ENCODE peak calls at places on chromosome 18, in four cellular contexts. One of them, this sample, is unnamed.

GRCh38 chr18:27750014-27750413 is 426.9 kb downstream of the CDH2 start:
- DNase-seq in cardiac muscle cell: peak
- DNase-seq in endodermal cell: peak
- DNase-seq in right lobe of liver: no peak
- DNase-seq in this sample: peak

GRCh38 chr18:34709631-34710429 is at the start of gene DTNA:
- DNase-seq in cardiac muscle cell: peak
- DNase-seq in endodermal cell: no peak
- DNase-seq in right lobe of liver: no peak
- DNase-seq in this sample: no peak

GRCh38 chr18:36066731-36067117 is 635 bp downstream of the RPRD1A start:
- DNase-seq in right lobe of liver: no peak
- DNase-seq in endodermal cell: no peak
- DNase-seq in cardiac muscle cell: no peak
- DNase-seq in this sample: no peak

GRCh38 chr18:24341361-24341760 is 56.3 kb downstream of the OSBPL1A start:
- DNase-seq in right lobe of liver: no peak
- DNase-seq in cardiac muscle cell: no peak
- DNase-seq in endodermal cell: no peak
- DNase-seq in this sample: no peak

GRCh38 chr18:25111382-25112070 is 240.4 kb downstream of the ZNF521 start:
- DNase-seq in right lobe of liver: no peak
- DNase-seq in cardiac muscle cell: no peak
- DNase-seq in endodermal cell: no peak
- DNase-seq in this sample: no peak

GRCh38 chr18:26488417-26489009 is 59.8 kb downstream of the KCTD1 start:
- DNase-seq in endodermal cell: no peak
- DNase-seq in cardiac muscle cell: no peak
- DNase-seq in right lobe of liver: no peak
- DNase-seq in this sample: no peak

GRCh38 chr18:76256897-76257500 is 238.0 kb downstream of the ZNF516 start:
- DNase-seq in right lobe of liver: no peak
- DNase-seq in cardiac muscle cell: peak
- DNase-seq in endodermal cell: peak
- DNase-seq in this sample: no peak

GRCh38 chr18:14768241-14768640 is 20.3 kb downstream of the ANKRD30B start:
- DNase-seq in cardiac muscle cell: no peak
- DNase-seq in endodermal cell: no peak
- DNase-seq in right lobe of liver: no peak
- DNase-seq in this sample: no peak

GRCh38 chr18:11322716-11323115 is 173.3 kb upstream of the PIEZO2 start:
- DNase-seq in endodermal cell: peak
- DNase-seq in right lobe of liver: no peak
- DNase-seq in cardiac muscle cell: no peak
- DNase-seq in this sample: no peak

GRCh38 chr18:40473221-40473620 is 1481.8 kb upstream of the PIK3C3 start:
- DNase-seq in right lobe of liver: no peak
- DNase-seq in cardiac muscle cell: no peak
- DNase-seq in endodermal cell: no peak
- DNase-seq in this sample: no peak

GRCh38 chr18:25310045-25310444 is 41.9 kb downstream of the ZNF521 start:
- DNase-seq in right lobe of liver: no peak
- DNase-seq in endodermal cell: no peak
- DNase-seq in cardiac muscle cell: no peak
- DNase-seq in this sample: no peak

GRCh38 chr18:46414863-46415262 is 242.2 kb downstream of the LOXHD1 start:
- DNase-seq in right lobe of liver: no peak
- DNase-seq in endodermal cell: peak
- DNase-seq in cardiac muscle cell: no peak
- DNase-seq in this sample: no peak

GRCh38 chr18:69628774-69629359 is 228.2 kb downstream of the DOK6 start:
- DNase-seq in endodermal cell: no peak
- DNase-seq in cardiac muscle cell: no peak
- DNase-seq in right lobe of liver: no peak
- DNase-seq in this sample: peak

GRCh38 chr18:47184419-47185050 is 8.4 kb upstream of the IER3IP1 start:
- DNase-seq in right lobe of liver: no peak
- DNase-seq in cardiac muscle cell: no peak
- DNase-seq in endodermal cell: no peak
- DNase-seq in this sample: no peak

GRCh38 chr18:395481-396250 is 104.8 kb downstream of the COLEC12 start:
- DNase-seq in cardiac muscle cell: no peak
- DNase-seq in endodermal cell: no peak
- DNase-seq in right lobe of liver: no peak
- DNase-seq in this sample: no peak

GRCh38 chr18:21593540-21594257 is 6.8 kb downstream of the ESCO1 start:
- DNase-seq in endodermal cell: no peak
- DNase-seq in right lobe of liver: no peak
- DNase-seq in cardiac muscle cell: no peak
- DNase-seq in this sample: no peak

GRCh38 chr18:33355263-33355662 is 85.3 kb downstream of the CCDC178 start:
- DNase-seq in right lobe of liver: no peak
- DNase-seq in cardiac muscle cell: no peak
- DNase-seq in endodermal cell: no peak
- DNase-seq in this sample: no peak

GRCh38 chr18:11393486-11393885 is 215.9 kb upstream of the SLC35G4 start:
- DNase-seq in right lobe of liver: no peak
- DNase-seq in endodermal cell: peak
- DNase-seq in cardiac muscle cell: no peak
- DNase-seq in this sample: no peak

DNA sequence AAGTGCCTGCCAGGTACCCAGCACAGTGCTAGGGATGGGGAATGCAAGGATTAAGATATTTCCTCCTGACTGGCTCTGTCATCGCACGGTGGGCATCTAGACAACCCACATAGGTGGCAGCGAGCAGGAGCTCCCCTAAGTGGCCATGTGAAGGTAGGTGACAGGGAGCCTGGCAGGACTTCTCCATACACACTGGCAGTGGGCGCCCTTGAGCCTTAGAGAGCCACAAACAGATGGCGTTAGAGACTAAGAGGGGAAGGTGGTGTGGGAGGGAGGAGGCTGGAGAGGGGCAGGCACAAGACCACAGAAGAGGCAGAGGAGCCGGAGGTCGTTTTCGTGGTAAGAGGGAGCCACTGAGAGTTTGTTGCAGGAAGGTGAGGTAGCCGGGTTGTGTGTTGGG is 15.2 kb downstream of the PRELID3A start:
- DNase-seq in endodermal cell: peak
- DNase-seq in cardiac muscle cell: no peak
- DNase-seq in right lobe of liver: no peak
- DNase-seq in this sample: no peak
- TF ChIP-seq CTCF in endodermal cell: peak
- TF ChIP-seq CTCF in cardiac muscle cell: no peak
- TF ChIP-seq CTCF in right lobe of liver: no peak
- TF ChIP-seq CTCF in this sample: no peak

GRCh38 chr18:43485565-43485964 is 208.3 kb upstream of the SYT4 start:
- DNase-seq in right lobe of liver: no peak
- DNase-seq in cardiac muscle cell: no peak
- DNase-seq in endodermal cell: no peak
- DNase-seq in this sample: no peak
- TF ChIP-seq CTCF in right lobe of liver: no peak
- TF ChIP-seq CTCF in cardiac muscle cell: no peak
- TF ChIP-seq CTCF in endodermal cell: no peak
- TF ChIP-seq CTCF in this sample: no peak

GRCh38 chr18:78914586-78914935 is 65.1 kb upstream of the SALL3 start:
- DNase-seq in endodermal cell: no peak
- DNase-seq in cardiac muscle cell: no peak
- DNase-seq in right lobe of liver: no peak
- DNase-seq in this sample: no peak
- TF ChIP-seq CTCF in endodermal cell: no peak
- TF ChIP-seq CTCF in cardiac muscle cell: no peak
- TF ChIP-seq CTCF in right lobe of liver: no peak
- TF ChIP-seq CTCF in this sample: no peak

GRCh38 chr18:54671291-54671881 is 80.3 kb downstream of the DYNAP start:
- DNase-seq in cardiac muscle cell: peak
- DNase-seq in endodermal cell: no peak
- DNase-seq in right lobe of liver: no peak
- DNase-seq in this sample: no peak
- TF ChIP-seq CTCF in cardiac muscle cell: peak
- TF ChIP-seq CTCF in endodermal cell: peak
- TF ChIP-seq CTCF in right lobe of liver: peak
- TF ChIP-seq CTCF in this sample: peak

GRCh38 chr18:55446996-55447671 is 140.9 kb downstream of the TCF4 start:
- DNase-seq in endodermal cell: no peak
- DNase-seq in cardiac muscle cell: no peak
- DNase-seq in right lobe of liver: no peak
- DNase-seq in this sample: no peak

GRCh38 chr18:55452123-55452611 is 135.8 kb downstream of the TCF4 start:
- DNase-seq in cardiac muscle cell: no peak
- DNase-seq in endodermal cell: no peak
- DNase-seq in right lobe of liver: no peak
- DNase-seq in this sample: no peak

GRCh38 chr18:55447672-55448018 is 140.3 kb downstream of the TCF4 start:
- DNase-seq in endodermal cell: no peak
- DNase-seq in cardiac muscle cell: no peak
- DNase-seq in right lobe of liver: no peak
- DNase-seq in this sample: no peak

GRCh38 chr18:55448390-55448789 is 139.6 kb downstream of the TCF4 start:
- DNase-seq in endodermal cell: no peak
- DNase-seq in cardiac muscle cell: no peak
- DNase-seq in right lobe of liver: no peak
- DNase-seq in this sample: no peak

DNA sequence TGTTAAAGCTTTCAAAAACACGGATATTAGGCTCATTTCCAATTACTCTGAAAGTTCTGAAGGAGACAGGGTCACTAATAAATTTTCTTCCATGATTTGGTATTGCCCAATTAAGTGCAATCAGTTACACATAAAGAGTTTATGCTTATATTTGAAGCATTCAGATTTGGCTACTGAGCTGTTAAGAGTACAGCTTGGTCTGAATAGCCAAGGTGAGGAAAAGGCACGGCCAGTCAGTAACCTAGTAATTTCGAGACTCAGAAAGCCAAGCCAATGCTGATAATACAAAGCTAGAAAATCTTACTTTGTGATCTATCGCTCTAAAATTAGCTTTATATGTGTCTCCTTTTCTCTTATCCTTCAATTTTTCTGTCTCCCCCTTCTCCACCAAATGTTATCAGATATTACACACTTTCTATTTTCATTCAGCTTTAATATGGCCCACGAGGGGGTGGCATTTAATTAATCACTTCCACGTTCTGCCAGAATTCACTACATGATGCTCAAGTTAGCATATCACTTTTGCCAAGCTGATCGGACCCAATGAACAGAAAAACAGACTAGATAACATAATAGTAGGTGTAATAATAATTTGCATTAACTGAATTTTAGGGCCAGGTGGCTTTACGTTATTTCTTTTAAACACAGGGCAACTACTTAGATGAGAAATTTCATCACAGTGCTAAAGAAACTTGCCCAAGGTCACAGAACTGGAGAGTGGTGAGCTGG is 138.4 kb downstream of the TCF4 start:
- DNase-seq in right lobe of liver: no peak
- DNase-seq in endodermal cell: no peak
- DNase-seq in cardiac muscle cell: no peak
- DNase-seq in this sample: no peak
- TF ChIP-seq CTCF in right lobe of liver: no peak
- TF ChIP-seq CTCF in endodermal cell: no peak
- TF ChIP-seq CTCF in cardiac muscle cell: no peak
- TF ChIP-seq CTCF in this sample: no peak

DNA sequence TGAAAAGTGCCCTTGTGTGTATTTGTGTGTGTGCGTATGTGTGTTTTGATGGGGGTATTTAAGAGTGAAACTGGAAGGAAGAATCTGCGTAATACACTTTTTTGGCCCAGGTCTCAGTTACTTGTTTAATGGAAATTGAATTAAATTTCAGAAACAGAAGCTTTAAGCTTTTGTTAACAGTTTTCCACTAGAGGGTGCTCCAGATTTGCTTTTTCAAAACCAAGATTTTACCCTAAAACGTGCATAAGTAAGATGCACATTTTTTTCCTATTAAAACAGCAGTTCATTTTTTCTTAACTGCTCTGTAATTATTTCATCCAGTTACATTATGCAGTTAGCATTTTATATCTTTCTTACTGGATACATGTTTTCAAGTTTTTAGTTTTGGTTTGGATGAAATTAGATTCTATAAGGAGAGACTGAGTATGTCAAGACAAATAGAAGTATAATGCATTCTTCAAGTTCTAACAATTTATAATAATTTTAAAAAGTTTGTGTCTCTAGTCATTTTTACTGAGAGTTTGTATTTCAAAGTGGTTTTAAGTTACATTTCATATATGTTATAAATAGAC is 97.2 kb downstream of the PIK3C3 start:
- DNase-seq in endodermal cell: no peak
- DNase-seq in right lobe of liver: no peak
- DNase-seq in cardiac muscle cell: no peak
- DNase-seq in this sample: no peak
- TF ChIP-seq CTCF in endodermal cell: peak
- TF ChIP-seq CTCF in right lobe of liver: no peak
- TF ChIP-seq CTCF in cardiac muscle cell: peak
- TF ChIP-seq CTCF in this sample: no peak

GRCh38 chr18:71995895-71996443 is 548.2 kb downstream of the CBLN2 start:
- DNase-seq in right lobe of liver: no peak
- DNase-seq in endodermal cell: no peak
- DNase-seq in cardiac muscle cell: no peak
- DNase-seq in this sample: no peak
- TF ChIP-seq CTCF in right lobe of liver: no peak
- TF ChIP-seq CTCF in endodermal cell: no peak
- TF ChIP-seq CTCF in cardiac muscle cell: no peak
- TF ChIP-seq CTCF in this sample: no peak

DNA sequence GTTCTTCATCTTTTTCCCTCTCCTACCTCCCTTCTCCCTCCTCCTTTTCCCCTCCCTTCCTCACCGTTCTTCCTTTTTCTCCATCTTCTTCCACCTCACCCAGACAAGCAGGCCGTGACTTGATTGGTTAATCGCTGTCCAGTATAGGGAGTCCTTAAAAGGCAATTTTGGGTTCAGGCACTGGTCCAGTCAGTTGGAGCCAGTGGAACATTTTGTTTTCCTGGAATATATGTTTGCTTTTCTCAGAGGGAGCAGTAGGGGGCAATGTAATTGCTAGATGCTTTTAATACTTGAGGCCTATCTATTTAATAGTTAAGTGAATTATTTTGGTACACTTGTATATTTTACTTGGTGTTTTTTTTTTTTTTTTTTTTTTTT is 15.0 kb downstream of the ELAC1 start:
- DNase-seq in endodermal cell: no peak
- DNase-seq in right lobe of liver: no peak
- DNase-seq in cardiac muscle cell: no peak
- DNase-seq in this sample: no peak
- TF ChIP-seq CTCF in endodermal cell: no peak
- TF ChIP-seq CTCF in right lobe of liver: no peak
- TF ChIP-seq CTCF in cardiac muscle cell: no peak
- TF ChIP-seq CTCF in this sample: no peak

This sample was measured in heart left ventricle.